ENCODE peak calls at places on chromosomes 11 and 22, in six cellular contexts. One of them, this sample, is unnamed.

GRCh38 chr11:77136074-77136473 is 8.0 kb downstream of the MYO7A start:
- DNase-seq in amniotic stem cell: peak
- DNase-seq in effector memory CD8-positive, alpha-beta T cell: no peak
- DNase-seq in IMR-90: peak
- DNase-seq in endodermal cell: no peak
- DNase-seq in left ventricle myocardium superior: no peak
- DNase-seq in this sample: no peak

GRCh38 chr11:134633276-134633675 is 221.2 kb upstream of the B3GAT1 start:
- DNase-seq in endodermal cell: peak
- DNase-seq in left ventricle myocardium superior: no peak
- DNase-seq in amniotic stem cell: no peak
- DNase-seq in effector memory CD8-positive, alpha-beta T cell: no peak
- DNase-seq in IMR-90: no peak
- DNase-seq in this sample: no peak

GRCh38 chr22:32805586-32805881 is 4.0 kb downstream of the TIMP3 start:
- DNase-seq in endodermal cell: no peak
- DNase-seq in amniotic stem cell: no peak
- DNase-seq in effector memory CD8-positive, alpha-beta T cell: no peak
- DNase-seq in left ventricle myocardium superior: no peak
- DNase-seq in IMR-90: no peak
- DNase-seq in this sample: no peak

GRCh38 chr11:8111636-8112035 is 30.6 kb downstream of the TUB start:
- DNase-seq in amniotic stem cell: no peak
- DNase-seq in left ventricle myocardium superior: no peak
- DNase-seq in IMR-90: no peak
- DNase-seq in effector memory CD8-positive, alpha-beta T cell: no peak
- DNase-seq in endodermal cell: no peak
- DNase-seq in this sample: no peak

GRCh38 chr11:74018331-74019005 is 9.6 kb upstream of the UCP3 start:
- DNase-seq in endodermal cell: no peak
- DNase-seq in left ventricle myocardium superior: peak
- DNase-seq in effector memory CD8-positive, alpha-beta T cell: no peak
- DNase-seq in amniotic stem cell: no peak
- DNase-seq in IMR-90: peak
- DNase-seq in this sample: no peak

GRCh38 chr11:77351281-77351905 is 49.9 kb upstream of the GDPD4 start:
- DNase-seq in effector memory CD8-positive, alpha-beta T cell: no peak
- DNase-seq in endodermal cell: no peak
- DNase-seq in left ventricle myocardium superior: no peak
- DNase-seq in IMR-90: peak
- DNase-seq in amniotic stem cell: no peak
- DNase-seq in this sample: no peak

GRCh38 chr22:41343300-41343699 is 38.4 kb upstream of the TEF start:
- DNase-seq in endodermal cell: no peak
- DNase-seq in amniotic stem cell: no peak
- DNase-seq in left ventricle myocardium superior: no peak
- DNase-seq in IMR-90: no peak
- DNase-seq in effector memory CD8-positive, alpha-beta T cell: no peak
- DNase-seq in this sample: no peak

GRCh38 chr11:26201411-26201810 is 130.5 kb upstream of the ANO3 start:
- DNase-seq in amniotic stem cell: no peak
- DNase-seq in left ventricle myocardium superior: no peak
- DNase-seq in IMR-90: peak
- DNase-seq in endodermal cell: no peak
- DNase-seq in effector memory CD8-positive, alpha-beta T cell: no peak
- DNase-seq in this sample: no peak

GRCh38 chr22:23249506-23250423 is 69.5 kb downstream of the BCR start:
- DNase-seq in amniotic stem cell: no peak
- DNase-seq in effector memory CD8-positive, alpha-beta T cell: no peak
- DNase-seq in IMR-90: no peak
- DNase-seq in endodermal cell: no peak
- DNase-seq in left ventricle myocardium superior: no peak
- DNase-seq in this sample: no peak

GRCh38 chr22:26616650-26617049 is 1.2 kb downstream of the CRYBB1 start:
- DNase-seq in IMR-90: no peak
- DNase-seq in effector memory CD8-positive, alpha-beta T cell: no peak
- DNase-seq in left ventricle myocardium superior: no peak
- DNase-seq in endodermal cell: no peak
- DNase-seq in amniotic stem cell: no peak
- DNase-seq in this sample: no peak

GRCh38 chr11:72807021-72807693 is 7.1 kb upstream of the ATG16L2 start:
- DNase-seq in IMR-90: peak
- DNase-seq in left ventricle myocardium superior: no peak
- DNase-seq in amniotic stem cell: no peak
- DNase-seq in endodermal cell: no peak
- DNase-seq in effector memory CD8-positive, alpha-beta T cell: no peak
- DNase-seq in this sample: peak

GRCh38 chr11:134101292-134101691 is 32.4 kb downstream of the JAM3 start:
- DNase-seq in endodermal cell: no peak
- DNase-seq in effector memory CD8-positive, alpha-beta T cell: no peak
- DNase-seq in left ventricle myocardium superior: no peak
- DNase-seq in amniotic stem cell: no peak
- DNase-seq in IMR-90: peak
- DNase-seq in this sample: no peak

GRCh38 chr11:126465573-126466287 is 110.2 kb downstream of the ST3GAL4 start:
- DNase-seq in left ventricle myocardium superior: no peak
- DNase-seq in endodermal cell: no peak
- DNase-seq in effector memory CD8-positive, alpha-beta T cell: peak
- DNase-seq in IMR-90: no peak
- DNase-seq in amniotic stem cell: no peak
- DNase-seq in this sample: no peak

GRCh38 chr11:101401245-101401644 is 182.6 kb downstream of the TRPC6 start:
- DNase-seq in effector memory CD8-positive, alpha-beta T cell: no peak
- DNase-seq in left ventricle myocardium superior: no peak
- DNase-seq in IMR-90: peak
- DNase-seq in amniotic stem cell: no peak
- DNase-seq in endodermal cell: no peak
- DNase-seq in this sample: no peak

GRCh38 chr11:72823105-72823804 is 9.0 kb downstream of the ATG16L2 start:
- DNase-seq in amniotic stem cell: no peak
- DNase-seq in effector memory CD8-positive, alpha-beta T cell: no peak
- DNase-seq in endodermal cell: no peak
- DNase-seq in left ventricle myocardium superior: no peak
- DNase-seq in IMR-90: no peak
- DNase-seq in this sample: no peak

GRCh38 chr11:10654211-10655150 is 39.1 kb downstream of the IRAG1 start:
- DNase-seq in left ventricle myocardium superior: no peak
- DNase-seq in effector memory CD8-positive, alpha-beta T cell: peak
- DNase-seq in endodermal cell: peak
- DNase-seq in amniotic stem cell: no peak
- DNase-seq in IMR-90: peak
- DNase-seq in this sample: peak

GRCh38 chr22:43828711-43829447 is 16.8 kb upstream of the EFCAB6 start:
- DNase-seq in endodermal cell: peak
- DNase-seq in IMR-90: peak
- DNase-seq in amniotic stem cell: no peak
- DNase-seq in left ventricle myocardium superior: peak
- DNase-seq in effector memory CD8-positive, alpha-beta T cell: no peak
- DNase-seq in this sample: no peak

GRCh38 chr11:3880724-3881123 is 25.3 kb downstream of the STIM1 start:
- DNase-seq in effector memory CD8-positive, alpha-beta T cell: no peak
- DNase-seq in IMR-90: peak
- DNase-seq in left ventricle myocardium superior: no peak
- DNase-seq in amniotic stem cell: no peak
- DNase-seq in endodermal cell: no peak
- DNase-seq in this sample: no peak

GRCh38 chr22:48510599-48510998 is 1317.1 kb downstream of the BRD1 start:
- DNase-seq in effector memory CD8-positive, alpha-beta T cell: no peak
- DNase-seq in IMR-90: no peak
- DNase-seq in amniotic stem cell: no peak
- DNase-seq in endodermal cell: peak
- DNase-seq in left ventricle myocardium superior: no peak
- DNase-seq in this sample: no peak

GRCh38 chr11:76806608-76807205 is 23.6 kb downstream of the TSKU start:
- DNase-seq in IMR-90: no peak
- DNase-seq in left ventricle myocardium superior: no peak
- DNase-seq in endodermal cell: no peak
- DNase-seq in amniotic stem cell: no peak
- DNase-seq in effector memory CD8-positive, alpha-beta T cell: no peak
- DNase-seq in this sample: no peak

GRCh38 chr11:124915541-124916369 is 3.3 kb upstream of the HEPN1 start:
- DNase-seq in left ventricle myocardium superior: no peak
- DNase-seq in IMR-90: peak
- DNase-seq in amniotic stem cell: no peak
- DNase-seq in endodermal cell: no peak
- DNase-seq in effector memory CD8-positive, alpha-beta T cell: no peak
- DNase-seq in this sample: no peak

GRCh38 chr11:28049338-28050216 is 58.4 kb downstream of the KIF18A start:
- DNase-seq in IMR-90: peak
- DNase-seq in effector memory CD8-positive, alpha-beta T cell: no peak
- DNase-seq in amniotic stem cell: no peak
- DNase-seq in left ventricle myocardium superior: no peak
- DNase-seq in endodermal cell: no peak
- DNase-seq in this sample: no peak

This sample was measured in GDM1.